ENCODE peak calls at places on chromosomes 16 and 17, in six cellular contexts. Z is GM03348, E is BE2C, K is body of pancreas, C is upper lobe of left lung, R is adrenal gland. D is an unnamed sample.

GRCh38 chr16:47578573-47578972 is 117.4 kb downstream of the PHKB start:
- DNase-seq in E (no peak), R (no peak), K (no peak), C (no peak), Z (peak; percentile 10), D (no peak)

GRCh38 chr17:64131606-64132270 is 1.8 kb upstream of the ERN1 start:
- DNase-seq in R (peak; percentile 31), Z (no peak), K (no peak), E (no peak), C (no peak), D (no peak)

GRCh38 chr17:45719335-45720071 is 64.6 kb upstream of the CRHR1 start:
- DNase-seq in C (no peak), R (peak; percentile 17), E (peak; percentile 28), K (no peak), Z (peak; percentile 82), D (no peak)

GRCh38 chr17:37300683-37301082 is 75.1 kb upstream of the C17orf78 start:
- DNase-seq in R (no peak), Z (no peak), E (no peak), K (no peak), C (no peak), D (no peak)

GRCh38 chr16:84588991-84589390 is 28.9 kb downstream of the COTL1 start:
- DNase-seq in C (no peak), E (no peak), R (no peak), Z (no peak), K (no peak), D (no peak)

GRCh38 chr17:42798011-42798382 is 507 bp downstream of the COA3 start:
- DNase-seq in Z (no peak), E (no peak), R (no peak), C (no peak), K (no peak), D (no peak)

GRCh38 chr16:59527206-59527997 is 793.3 kb upstream of the GOT2 start:
- DNase-seq in E (no peak), R (no peak), Z (no peak), K (no peak), C (no peak), D (no peak)

GRCh38 chr17:5237541-5238016 is 2.9 kb upstream of the SCIMP start:
- DNase-seq in E (peak; percentile 48), R (peak; percentile 64), C (peak; percentile 86), K (peak; percentile 62), Z (peak; percentile 78), D (peak; percentile 83)

GRCh38 chr16:24887472-24887871 is 41.7 kb downstream of the SLC5A11 start:
- DNase-seq in E (no peak), C (no peak), K (no peak), R (no peak), Z (no peak), D (no peak)

GRCh38 chr16:77043076-77043475 is 147.9 kb upstream of the MON1B start:
- DNase-seq in E (peak; percentile 36), C (no peak), K (no peak), R (no peak), Z (no peak), D (no peak)

GRCh38 chr17:31390748-31391495 is 553 bp upstream of the RAB11FIP4 start:
- DNase-seq in R (no peak), K (no peak), Z (no peak), C (peak; percentile 17), E (no peak), D (no peak)

GRCh38 chr16:392450-393027 is 4.5 kb upstream of the NME4 start:
- DNase-seq in Z (no peak), R (no peak), C (no peak), K (no peak), E (no peak), D (no peak)

GRCh38 chr17:69898606-69899005 is 176.4 kb upstream of the KCNJ16 start:
- DNase-seq in C (no peak), E (no peak), K (no peak), R (no peak), Z (peak; percentile 39), D (no peak)

GRCh38 chr17:43667506-43668438 is 6.0 kb upstream of the MEOX1 start:
- DNase-seq in Z (peak; percentile 59), K (no peak), E (no peak), C (no peak), R (no peak), D (no peak)

GRCh38 chr16:87584271-87584670 is 18.0 kb upstream of the JPH3 start:
- DNase-seq in C (no peak), R (no peak), E (no peak), Z (no peak), K (no peak), D (no peak)

GRCh38 chr16:54647216-54647615 is 283.4 kb upstream of the IRX5 start:
- DNase-seq in C (peak; percentile 54), K (no peak), E (no peak), R (no peak), Z (no peak), D (no peak)